ENCODE peak calls at places on chromosomes 7 and 10, in five cellular contexts. One of them, this sample, is unnamed.

GRCh38 chr10:1154531-1154930 is 98.3 kb downstream of the WDR37 start:
- DNase-seq in mesenchymal stem cell: no peak
- DNase-seq in NAMALWA: no peak
- DNase-seq in NCI-H146: no peak
- DNase-seq in RPMI8226: no peak
- DNase-seq in this sample: no peak

GRCh38 chr7:156518466-156518865 is 122.1 kb upstream of the RNF32 start:
- DNase-seq in mesenchymal stem cell: no peak
- DNase-seq in NAMALWA: no peak
- DNase-seq in NCI-H146: no peak
- DNase-seq in RPMI8226: no peak
- DNase-seq in this sample: no peak

GRCh38 chr10:131979336-131979735 is 2.4 kb downstream of the BNIP3 start:
- DNase-seq in mesenchymal stem cell: no peak
- DNase-seq in NAMALWA: no peak
- DNase-seq in NCI-H146: no peak
- DNase-seq in RPMI8226: no peak
- DNase-seq in this sample: no peak

GRCh38 chr10:102231357-102232318 is 5.5 kb downstream of the ELOVL3 start:
- DNase-seq in mesenchymal stem cell: peak
- DNase-seq in NAMALWA: peak
- DNase-seq in NCI-H146: peak
- DNase-seq in RPMI8226: peak
- DNase-seq in this sample: no peak

GRCh38 chr10:28841625-28842024 is 164.3 kb downstream of the BAMBI start:
- DNase-seq in mesenchymal stem cell: peak
- DNase-seq in NAMALWA: no peak
- DNase-seq in NCI-H146: no peak
- DNase-seq in RPMI8226: no peak
- DNase-seq in this sample: peak

GRCh38 chr10:43225787-43226153 is 41.1 kb downstream of the RASGEF1A start:
- DNase-seq in mesenchymal stem cell: no peak
- DNase-seq in NAMALWA: no peak
- DNase-seq in NCI-H146: no peak
- DNase-seq in RPMI8226: peak
- DNase-seq in this sample: no peak

GRCh38 chr7:92723205-92723604 is 113.2 kb downstream of the CDK6 start:
- DNase-seq in mesenchymal stem cell: peak
- DNase-seq in NAMALWA: no peak
- DNase-seq in NCI-H146: no peak
- DNase-seq in RPMI8226: no peak
- DNase-seq in this sample: no peak

GRCh38 chr7:113809591-113809990 is 109.2 kb downstream of the PPP1R3A start:
- DNase-seq in mesenchymal stem cell: no peak
- DNase-seq in NAMALWA: no peak
- DNase-seq in NCI-H146: no peak
- DNase-seq in RPMI8226: no peak
- DNase-seq in this sample: no peak